ENCODE peak calls at places on chromosomes 11 and 22, in ten cellular contexts. One of them, this sample, is unnamed.

GRCh38 chr11:10398525-10398924 is 56.5 kb upstream of the AMPD3 start:
- DNase-seq in uterus: no peak
- DNase-seq in adrenal gland: no peak
- DNase-seq in pancreas: no peak
- DNase-seq in tibial artery: peak; percentile 73
- DNase-seq in left ventricle myocardium inferior: peak; percentile 44
- DNase-seq in epithelial cell of esophagus: no peak
- DNase-seq in IMR-90: no peak
- DNase-seq in AG10803: no peak
- DNase-seq in GM12865: no peak
- DNase-seq in this sample: no peak

GRCh38 chr22:38080847-38081635 is 2.9 kb downstream of the SLC16A8 start:
- DNase-seq in uterus: no peak
- DNase-seq in adrenal gland: no peak
- DNase-seq in pancreas: peak; percentile 78
- DNase-seq in tibial artery: no peak
- DNase-seq in left ventricle myocardium inferior: peak; percentile 41
- DNase-seq in epithelial cell of esophagus: peak; percentile 43
- DNase-seq in IMR-90: peak; percentile 14
- DNase-seq in AG10803: peak; percentile 21
- DNase-seq in GM12865: no peak
- DNase-seq in this sample: peak; percentile 18

GRCh38 chr11:127492025-127492424 is 491.5 kb upstream of the KIRREL3 start:
- DNase-seq in uterus: no peak
- DNase-seq in adrenal gland: no peak
- DNase-seq in pancreas: no peak
- DNase-seq in tibial artery: no peak
- DNase-seq in left ventricle myocardium inferior: no peak
- DNase-seq in epithelial cell of esophagus: no peak
- DNase-seq in IMR-90: no peak
- DNase-seq in AG10803: no peak
- DNase-seq in GM12865: no peak
- DNase-seq in this sample: no peak

GRCh38 chr11:128621491-128622136 is 34.3 kb upstream of the ETS1 start:
- DNase-seq in uterus: peak; percentile 67
- DNase-seq in adrenal gland: no peak
- DNase-seq in pancreas: no peak
- DNase-seq in tibial artery: no peak
- DNase-seq in left ventricle myocardium inferior: no peak
- DNase-seq in epithelial cell of esophagus: peak; percentile 36
- DNase-seq in IMR-90: peak; percentile 98
- DNase-seq in AG10803: peak; percentile 97
- DNase-seq in GM12865: no peak
- DNase-seq in this sample: peak; percentile 99

GRCh38 chr22:43827926-43828710 is 16.0 kb upstream of the EFCAB6 start:
- DNase-seq in uterus: no peak
- DNase-seq in adrenal gland: no peak
- DNase-seq in pancreas: no peak
- DNase-seq in tibial artery: no peak
- DNase-seq in left ventricle myocardium inferior: no peak
- DNase-seq in epithelial cell of esophagus: no peak
- DNase-seq in IMR-90: no peak
- DNase-seq in AG10803: no peak
- DNase-seq in GM12865: no peak
- DNase-seq in this sample: no peak

GRCh38 chr22:38570841-38571364 is 920 bp upstream of the DMC1 start:
- DNase-seq in uterus: no peak
- DNase-seq in adrenal gland: peak; percentile 30
- DNase-seq in pancreas: peak; percentile 62
- DNase-seq in tibial artery: peak; percentile 55
- DNase-seq in left ventricle myocardium inferior: peak; percentile 26
- DNase-seq in epithelial cell of esophagus: peak; percentile 35
- DNase-seq in IMR-90: peak; percentile 17
- DNase-seq in AG10803: peak; percentile 39
- DNase-seq in GM12865: peak; percentile 53
- DNase-seq in this sample: peak; percentile 28

GRCh38 chr11:122398167-122398566 is 257.4 kb upstream of the UBASH3B start:
- DNase-seq in uterus: no peak
- DNase-seq in adrenal gland: peak; percentile 21
- DNase-seq in pancreas: no peak
- DNase-seq in tibial artery: no peak
- DNase-seq in left ventricle myocardium inferior: no peak
- DNase-seq in epithelial cell of esophagus: no peak
- DNase-seq in IMR-90: peak; percentile 12
- DNase-seq in AG10803: peak; percentile 53
- DNase-seq in GM12865: peak; percentile 64
- DNase-seq in this sample: peak; percentile 12

GRCh38 chr11:24298126-24298525 is 198.7 kb upstream of the LUZP2 start:
- DNase-seq in uterus: no peak
- DNase-seq in adrenal gland: no peak
- DNase-seq in pancreas: no peak
- DNase-seq in tibial artery: no peak
- DNase-seq in left ventricle myocardium inferior: no peak
- DNase-seq in epithelial cell of esophagus: no peak
- DNase-seq in IMR-90: peak; percentile 9
- DNase-seq in AG10803: no peak
- DNase-seq in GM12865: no peak
- DNase-seq in this sample: peak; percentile 0

GRCh38 chr11:15748107-15748506 is 608.2 kb downstream of the SOX6 start:
- DNase-seq in uterus: no peak
- DNase-seq in adrenal gland: no peak
- DNase-seq in pancreas: no peak
- DNase-seq in tibial artery: no peak
- DNase-seq in left ventricle myocardium inferior: no peak
- DNase-seq in epithelial cell of esophagus: no peak
- DNase-seq in IMR-90: peak; percentile 43
- DNase-seq in AG10803: no peak
- DNase-seq in GM12865: no peak
- DNase-seq in this sample: no peak

GRCh38 chr11:118635642-118636041 is 28.2 kb downstream of the PHLDB1 start:
- DNase-seq in uterus: no peak
- DNase-seq in adrenal gland: no peak
- DNase-seq in pancreas: no peak
- DNase-seq in tibial artery: no peak
- DNase-seq in left ventricle myocardium inferior: no peak
- DNase-seq in epithelial cell of esophagus: no peak
- DNase-seq in IMR-90: no peak
- DNase-seq in AG10803: no peak
- DNase-seq in GM12865: no peak
- DNase-seq in this sample: no peak

GRCh38 chr11:118634435-118635236 is 27.2 kb downstream of the PHLDB1 start:
- DNase-seq in uterus: peak; percentile 87
- DNase-seq in adrenal gland: peak; percentile 87
- DNase-seq in pancreas: peak; percentile 93
- DNase-seq in tibial artery: peak; percentile 77
- DNase-seq in left ventricle myocardium inferior: peak; percentile 83
- DNase-seq in epithelial cell of esophagus: peak; percentile 63
- DNase-seq in IMR-90: peak; percentile 55
- DNase-seq in AG10803: peak; percentile 46
- DNase-seq in GM12865: no peak
- DNase-seq in this sample: peak; percentile 64

GRCh38 chr11:118636569-118637290 is 29.3 kb downstream of the PHLDB1 start:
- DNase-seq in uterus: no peak
- DNase-seq in adrenal gland: no peak
- DNase-seq in pancreas: no peak
- DNase-seq in tibial artery: no peak
- DNase-seq in left ventricle myocardium inferior: no peak
- DNase-seq in epithelial cell of esophagus: no peak
- DNase-seq in IMR-90: no peak
- DNase-seq in AG10803: no peak
- DNase-seq in GM12865: no peak
- DNase-seq in this sample: peak; percentile 70

GRCh38 chr11:118633979-118634378 is 26.6 kb downstream of the PHLDB1 start:
- DNase-seq in uterus: no peak
- DNase-seq in adrenal gland: no peak
- DNase-seq in pancreas: no peak
- DNase-seq in tibial artery: no peak
- DNase-seq in left ventricle myocardium inferior: no peak
- DNase-seq in epithelial cell of esophagus: no peak
- DNase-seq in IMR-90: peak; percentile 44
- DNase-seq in AG10803: peak; percentile 47
- DNase-seq in GM12865: no peak
- DNase-seq in this sample: peak; percentile 79

DNA sequence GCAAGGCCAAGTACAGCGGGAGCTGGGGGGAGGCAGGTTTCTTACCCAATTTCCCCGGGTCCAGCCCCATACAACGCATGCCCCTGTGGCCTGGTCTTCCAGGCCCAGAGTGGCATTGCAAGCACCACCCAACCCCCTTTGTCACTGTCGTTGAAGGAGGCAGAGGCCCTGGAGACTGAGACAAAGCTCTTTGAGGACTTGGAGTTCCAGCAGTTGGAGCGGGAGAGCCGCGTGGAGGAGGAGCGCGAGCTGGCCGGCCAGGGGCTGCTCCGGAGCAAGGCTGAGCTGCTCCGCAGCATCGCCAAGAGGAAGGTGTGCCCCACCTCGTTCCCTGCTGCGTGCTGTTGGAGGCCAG is 27.8 kb downstream of the PHLDB1 start:
- DNase-seq in uterus: no peak
- DNase-seq in adrenal gland: peak; percentile 46
- DNase-seq in pancreas: no peak
- DNase-seq in tibial artery: no peak
- DNase-seq in left ventricle myocardium inferior: no peak
- DNase-seq in epithelial cell of esophagus: no peak
- DNase-seq in IMR-90: no peak
- DNase-seq in AG10803: no peak
- DNase-seq in GM12865: no peak
- DNase-seq in this sample: no peak
- H3K4me3 ChIP-seq in uterus: peak overlapping the region; percentile 4
- H3K4me3 ChIP-seq in adrenal gland: peak overlapping the region; percentile 41
- H3K4me3 ChIP-seq in pancreas: peak overlapping the region; percentile 7
- H3K4me3 ChIP-seq in tibial artery: peak overlapping the region; percentile 47
- H3K4me3 ChIP-seq in left ventricle myocardium inferior: peak overlapping the region; percentile 31
- H3K4me3 ChIP-seq in epithelial cell of esophagus: no peak overlapping the region
- H3K4me3 ChIP-seq in IMR-90: no peak overlapping the region
- H3K4me3 ChIP-seq in AG10803: no peak overlapping the region
- H3K4me3 ChIP-seq in GM12865: no peak overlapping the region
- H3K4me3 ChIP-seq in this sample: no peak overlapping the region

GRCh38 chr22:25900390-25900789 is 158.4 kb downstream of the MYO18B start:
- DNase-seq in uterus: no peak
- DNase-seq in adrenal gland: no peak
- DNase-seq in pancreas: no peak
- DNase-seq in tibial artery: no peak
- DNase-seq in left ventricle myocardium inferior: no peak
- DNase-seq in epithelial cell of esophagus: no peak
- DNase-seq in IMR-90: no peak
- DNase-seq in AG10803: no peak
- DNase-seq in GM12865: no peak
- DNase-seq in this sample: no peak

GRCh38 chr22:25900880-25901279 is 158.9 kb downstream of the MYO18B start:
- DNase-seq in uterus: no peak
- DNase-seq in adrenal gland: no peak
- DNase-seq in pancreas: no peak
- DNase-seq in tibial artery: no peak
- DNase-seq in left ventricle myocardium inferior: no peak
- DNase-seq in epithelial cell of esophagus: no peak
- DNase-seq in IMR-90: no peak
- DNase-seq in AG10803: no peak
- DNase-seq in GM12865: no peak
- DNase-seq in this sample: no peak

GRCh38 chr22:25899566-25899965 is 157.6 kb downstream of the MYO18B start:
- DNase-seq in uterus: no peak
- DNase-seq in adrenal gland: no peak
- DNase-seq in pancreas: no peak
- DNase-seq in tibial artery: no peak
- DNase-seq in left ventricle myocardium inferior: no peak
- DNase-seq in epithelial cell of esophagus: no peak
- DNase-seq in IMR-90: no peak
- DNase-seq in AG10803: no peak
- DNase-seq in GM12865: no peak
- DNase-seq in this sample: no peak

GRCh38 chr22:25902402-25902801 is 160.4 kb downstream of the MYO18B start:
- DNase-seq in uterus: no peak
- DNase-seq in adrenal gland: no peak
- DNase-seq in pancreas: no peak
- DNase-seq in tibial artery: no peak
- DNase-seq in left ventricle myocardium inferior: no peak
- DNase-seq in epithelial cell of esophagus: no peak
- DNase-seq in IMR-90: no peak
- DNase-seq in AG10803: no peak
- DNase-seq in GM12865: no peak
- DNase-seq in this sample: no peak

GRCh38 chr22:25903294-25903693 is 161.3 kb downstream of the MYO18B start:
- DNase-seq in uterus: no peak
- DNase-seq in adrenal gland: no peak
- DNase-seq in pancreas: no peak
- DNase-seq in tibial artery: no peak
- DNase-seq in left ventricle myocardium inferior: no peak
- DNase-seq in epithelial cell of esophagus: no peak
- DNase-seq in IMR-90: no peak
- DNase-seq in AG10803: no peak
- DNase-seq in GM12865: peak; percentile 11
- DNase-seq in this sample: no peak
- TF ChIP-seq CTCF in uterus: no peak
- TF ChIP-seq CTCF in adrenal gland: no peak
- TF ChIP-seq CTCF in pancreas: no peak
- TF ChIP-seq CTCF in tibial artery: no peak
- TF ChIP-seq CTCF in left ventricle myocardium inferior: no peak
- TF ChIP-seq CTCF in epithelial cell of esophagus: no peak
- TF ChIP-seq CTCF in IMR-90: no peak
- TF ChIP-seq CTCF in AG10803: peak; percentile 24
- TF ChIP-seq CTCF in GM12865: peak; percentile 47
- TF ChIP-seq CTCF in this sample: no peak

DNA sequence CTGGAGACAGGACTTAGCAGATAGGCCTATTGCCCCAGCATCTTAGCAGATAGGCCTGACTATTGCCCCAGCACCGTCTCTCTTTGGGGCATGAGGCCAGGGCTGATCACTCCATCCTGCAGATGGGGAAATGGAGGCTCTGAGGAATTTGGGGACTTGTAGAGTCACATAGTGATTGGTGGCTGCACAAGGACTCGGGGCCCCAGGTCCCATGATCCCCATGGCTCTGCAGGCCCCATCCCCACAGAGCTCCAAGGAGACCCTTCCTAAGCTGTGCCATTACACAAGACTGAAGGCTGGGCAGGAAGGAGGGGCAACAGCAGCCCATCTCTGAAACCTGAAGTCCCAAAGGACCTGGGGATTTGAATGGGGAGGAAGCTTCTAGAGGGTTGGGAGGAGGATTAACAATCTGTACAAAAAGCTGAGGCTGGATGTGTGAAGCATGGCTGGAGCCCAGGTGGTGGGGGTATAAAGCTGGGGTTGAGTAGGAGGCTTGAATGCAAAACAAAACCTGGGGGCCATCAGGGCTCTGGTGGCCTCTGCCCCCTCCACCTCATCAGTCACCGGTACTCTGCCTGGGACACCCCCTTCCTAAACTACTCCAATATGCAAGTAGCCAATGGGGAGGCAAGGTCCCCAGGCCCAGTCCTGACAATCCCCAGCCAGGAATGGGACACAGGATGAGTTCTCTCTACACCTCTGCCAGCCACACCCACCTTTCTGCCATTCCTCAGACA is 1.5 kb downstream of the ARAP1 start:
- DNase-seq in uterus: no peak
- DNase-seq in adrenal gland: no peak
- DNase-seq in pancreas: no peak
- DNase-seq in tibial artery: no peak
- DNase-seq in left ventricle myocardium inferior: no peak
- DNase-seq in epithelial cell of esophagus: no peak
- DNase-seq in IMR-90: no peak
- DNase-seq in AG10803: no peak
- DNase-seq in GM12865: no peak
- DNase-seq in this sample: no peak
- H3K4me3 ChIP-seq in uterus: no peak overlapping the region
- H3K4me3 ChIP-seq in adrenal gland: peak overlapping the region; percentile 73
- H3K4me3 ChIP-seq in pancreas: no peak overlapping the region
- H3K4me3 ChIP-seq in tibial artery: no peak overlapping the region
- H3K4me3 ChIP-seq in left ventricle myocardium inferior: peak overlapping the region; percentile 75
- H3K4me3 ChIP-seq in epithelial cell of esophagus: no peak overlapping the region
- H3K4me3 ChIP-seq in IMR-90: no peak overlapping the region
- H3K4me3 ChIP-seq in AG10803: peak overlapping the region; percentile 83
- H3K4me3 ChIP-seq in GM12865: peak overlapping the region; percentile 97
- H3K4me3 ChIP-seq in this sample: no peak overlapping the region

GRCh38 chr11:76445122-76446084 is 585 bp downstream of the EMSY start:
- DNase-seq in uterus: peak; percentile 64
- DNase-seq in adrenal gland: peak; percentile 75
- DNase-seq in pancreas: peak; percentile 77
- DNase-seq in tibial artery: peak; percentile 79
- DNase-seq in left ventricle myocardium inferior: peak; percentile 75
- DNase-seq in epithelial cell of esophagus: peak; percentile 91
- DNase-seq in IMR-90: peak; percentile 90
- DNase-seq in AG10803: peak; percentile 80
- DNase-seq in GM12865: peak; percentile 63
- DNase-seq in this sample: peak; percentile 85
- TF ChIP-seq CTCF in uterus: no peak
- TF ChIP-seq CTCF in adrenal gland: peak; percentile 13
- TF ChIP-seq CTCF in pancreas: no peak
- TF ChIP-seq CTCF in tibial artery: no peak
- TF ChIP-seq CTCF in left ventricle myocardium inferior: peak; percentile 34
- TF ChIP-seq CTCF in epithelial cell of esophagus: peak; percentile 4
- TF ChIP-seq CTCF in IMR-90: peak; percentile 34
- TF ChIP-seq CTCF in AG10803: no peak
- TF ChIP-seq CTCF in GM12865: no peak
- TF ChIP-seq CTCF in this sample: no peak

This sample was measured in fibroblast of mammary gland.